ENCODE peak calls at places on chromosomes 7 and 10, in four cellular contexts. Z, C, W and D are unnamed samples.

GRCh38 chr7:26910221-26910620 is 45.8 kb upstream of the SKAP2 start:
- DNase-seq in W (peak), Z (no peak), C (peak), D (peak)

GRCh38 chr10:87519582-87519981 is 14.9 kb downstream of the MINPP1 start:
- DNase-seq in C (no peak), W (no peak), Z (no peak), D (no peak)

GRCh38 chr10:132921818-132922807 is 20.3 kb downstream of the CFAP46 start:
- DNase-seq in Z (no peak), W (no peak), C (no peak), D (no peak)

GRCh38 chr7:117212969-117213877 is 109.6 kb downstream of the WNT2 start:
- DNase-seq in C (peak), Z (no peak), W (peak), D (peak)

GRCh38 chr7:76364198-76364584 is 5.4 kb upstream of the YWHAG start:
- DNase-seq in C (peak), W (peak), Z (no peak), D (no peak)

GRCh38 chr10:29555746-29556481 is 78.9 kb downstream of the SVIL start:
- DNase-seq in C (no peak), Z (no peak), W (peak), D (no peak)

GRCh38 chr7:36011588-36011965 is 141.5 kb upstream of the EEPD1 start:
- DNase-seq in C (no peak), Z (no peak), W (no peak), D (no peak)

GRCh38 chr10:30591249-30591670 is 38.3 kb downstream of the LYZL2 start:
- DNase-seq in C (peak), W (peak), Z (no peak), D (peak)

GRCh38 chr7:112173214-112173905 is 32.8 kb downstream of the DOCK4 start:
- DNase-seq in Z (no peak), W (no peak), C (no peak), D (no peak)